ENCODE peak calls at places on chromosomes 11 and 22, in six cellular contexts. C, K, Z, G, Q and O are unnamed samples.

GRCh38 chr11:96969251-96969650 is 579.4 kb downstream of the JRKL start:
- DNase-seq in C (no peak), Q (no peak), Z (no peak), G (no peak), K (no peak), O (no peak)

GRCh38 chr11:83292709-83293435 is 6.7 kb upstream of the CCDC90B start:
- DNase-seq in K (no peak), Q (no peak), Z (no peak), G (peak; percentile 93), C (peak; percentile 28), O (no peak)

GRCh38 chr11:116454020-116454645 is 318.7 kb downstream of the BUD13 start:
- DNase-seq in K (peak; percentile 39), Q (no peak), G (peak; percentile 68), Z (no peak), C (peak; percentile 49), O (peak; percentile 29)

GRCh38 chr22:25039754-25040153 is 87.2 kb downstream of the KIAA1671 start:
- DNase-seq in C (no peak), K (no peak), Q (no peak), Z (no peak), G (no peak), O (no peak)

GRCh38 chr11:73280606-73281005 is 8.5 kb downstream of the P2RY6 start:
- DNase-seq in Q (no peak), K (no peak), Z (no peak), G (no peak), C (no peak), O (no peak)

GRCh38 chr11:66860449-66860831 is 3.6 kb downstream of the LRFN4 start:
- DNase-seq in G (no peak), C (no peak), Z (peak; percentile 82), Q (peak; percentile 62), K (no peak), O (no peak)

GRCh38 chr22:30636226-30637077 is 871 bp downstream of the SLC35E4 start:
- DNase-seq in G (peak; percentile 54), Q (no peak), Z (peak; percentile 85), K (no peak), C (no peak), O (peak; percentile 36)

GRCh38 chr11:126842038-126842437 is 158.5 kb downstream of the KIRREL3 start:
- DNase-seq in Q (no peak), Z (no peak), K (no peak), G (no peak), C (no peak), O (no peak)

GRCh38 chr11:69365567-69365966 is 71.6 kb downstream of the MYEOV start:
- DNase-seq in Q (no peak), K (no peak), G (no peak), C (no peak), Z (no peak), O (no peak)

GRCh38 chr11:27041141-27041869 is 690 bp downstream of the BBOX1 start:
- DNase-seq in C (no peak), Z (no peak), G (no peak), K (no peak), Q (no peak), O (no peak)

GRCh38 chr22:39215430-39216142 is 29.2 kb downstream of the PDGFB start:
- DNase-seq in Z (no peak), K (no peak), Q (peak; percentile 39), G (no peak), C (no peak), O (no peak)

GRCh38 chr11:104623518-104623917 is 274.7 kb downstream of the CASP12 start:
- DNase-seq in Q (no peak), Z (no peak), K (no peak), C (no peak), G (peak; percentile 34), O (no peak)

GRCh38 chr22:34278121-34278520 is 357.8 kb upstream of the LARGE1 start:
- DNase-seq in Z (no peak), G (no peak), C (no peak), Q (no peak), K (no peak), O (no peak)

GRCh38 chr22:41478891-41479521 is 10.1 kb downstream of the ACO2 start:
- DNase-seq in C (no peak), K (peak; percentile 41), Z (no peak), G (peak; percentile 63), Q (no peak), O (no peak)

GRCh38 chr11:67507242-67507890 is 596 bp downstream of the CDK2AP2 start:
- DNase-seq in Q (no peak), K (peak; percentile 84), Z (peak; percentile 93), G (peak; percentile 81), C (no peak), O (no peak)

GRCh38 chr11:17875908-17876307 is 136.9 kb downstream of the SERGEF start:
- DNase-seq in K (no peak), Q (no peak), C (no peak), G (no peak), Z (no peak), O (no peak)

GRCh38 chr22:46464701-46465347 is 72.6 kb downstream of the CELSR1 start:
- DNase-seq in Q (no peak), Z (peak; percentile 55), G (no peak), K (no peak), C (no peak), O (no peak)

GRCh38 chr22:28837640-28838039 is 37.3 kb upstream of the XBP1 start:
- DNase-seq in Z (no peak), G (no peak), K (no peak), C (peak; percentile 49), Q (no peak), O (no peak)

GRCh38 chr11:76625787-76626186 is 44.8 kb downstream of the LRRC32 start:
- DNase-seq in Z (no peak), K (no peak), G (no peak), Q (no peak), C (no peak), O (no peak)

GRCh38 chr11:12941671-12942070 is 67.4 kb upstream of the RASSF10 start:
- DNase-seq in Z (no peak), Q (no peak), K (no peak), C (no peak), G (no peak), O (no peak)

GRCh38 chr11:61265357-61265756 is 24.4 kb downstream of the PGA5 start:
- DNase-seq in Q (no peak), C (no peak), G (no peak), K (no peak), Z (no peak), O (no peak)

DNA sequence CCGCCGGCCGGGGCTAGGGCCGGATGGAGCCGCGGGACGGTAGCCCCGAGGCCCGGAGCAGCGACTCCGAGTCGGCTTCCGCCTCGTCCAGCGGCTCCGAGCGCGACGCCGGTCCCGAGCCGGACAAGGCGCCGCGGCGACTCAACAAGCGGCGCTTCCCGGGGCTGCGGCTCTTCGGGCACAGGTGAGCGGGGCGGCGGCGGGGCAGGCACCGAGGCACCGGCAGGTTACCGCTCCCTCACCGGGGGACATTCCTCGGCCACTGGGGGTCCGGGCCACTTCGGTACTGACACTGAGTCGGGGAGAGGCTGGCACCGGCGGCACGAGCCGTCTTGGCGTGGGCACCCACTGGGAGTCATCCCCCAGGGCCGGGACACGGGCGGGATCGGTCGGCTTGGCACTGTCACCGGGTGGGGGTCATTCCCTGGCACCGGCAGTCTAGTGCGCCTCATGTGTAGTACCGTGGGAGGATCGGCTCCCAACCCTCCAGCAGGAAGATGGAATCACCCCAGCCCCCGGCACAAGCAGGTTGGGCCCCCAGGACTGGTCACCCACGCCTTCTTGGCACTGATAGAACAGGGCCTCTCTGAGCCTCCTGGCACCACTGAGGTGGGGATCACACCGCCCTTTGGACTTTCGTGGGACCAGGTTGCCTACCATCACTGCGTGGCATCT is 511 bp downstream of the DGKZ start:
- DNase-seq in K (no peak), C (no peak), G (peak; percentile 57), Z (no peak), Q (no peak), O (no peak)
- H3K27ac ChIP-seq in K (peak overlapping the region; percentile 41), C (peak overlapping the region; percentile 82), G (no peak overlapping the region), Z (peak overlapping the region; percentile 75), Q (peak overlapping the region; percentile 79), O (peak overlapping the region; percentile 73)

DNA sequence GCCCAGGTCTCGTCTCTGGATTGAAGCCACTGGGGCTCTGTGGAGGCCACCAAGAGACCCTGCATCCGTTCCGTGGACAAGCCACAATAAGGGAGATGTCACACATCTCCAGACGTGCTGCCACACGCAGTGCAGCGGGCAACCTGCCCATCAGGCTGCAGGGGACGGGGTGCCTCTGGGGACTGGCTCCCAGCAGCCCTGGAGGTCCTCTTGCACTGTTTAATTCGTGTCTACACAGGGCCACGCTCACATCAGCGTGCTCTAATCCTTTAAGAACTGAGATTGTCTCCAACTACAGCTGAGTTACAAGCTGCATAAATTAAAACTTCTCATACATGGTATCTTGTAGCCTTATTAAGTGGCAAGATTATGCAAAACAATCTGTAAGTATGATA is 1232.2 kb downstream of the BRD1 start:
- DNase-seq in Q (no peak), C (no peak), K (no peak), G (no peak), Z (no peak), O (no peak)
- H3K4me1 ChIP-seq in Q (peaks cover 9% of the 10 kb centered on the region), C (no peaks in the 10 kb centered on the region), K (no peaks in the 10 kb centered on the region), G (no peaks in the 10 kb centered on the region), Z (no peaks in the 10 kb centered on the region), O (no peaks in the 10 kb centered on the region)

GRCh38 chr22:42913874-42914510 is 56.9 kb upstream of the ARFGAP3 start:
- DNase-seq in Z (no peak), K (no peak), G (no peak), Q (no peak), C (no peak), O (no peak)
- H3K4me3 ChIP-seq in Z (no peak overlapping the region), K (no peak overlapping the region), G (no peak overlapping the region), Q (no peak overlapping the region), C (no peak overlapping the region), O (no peak overlapping the region)

DNA sequence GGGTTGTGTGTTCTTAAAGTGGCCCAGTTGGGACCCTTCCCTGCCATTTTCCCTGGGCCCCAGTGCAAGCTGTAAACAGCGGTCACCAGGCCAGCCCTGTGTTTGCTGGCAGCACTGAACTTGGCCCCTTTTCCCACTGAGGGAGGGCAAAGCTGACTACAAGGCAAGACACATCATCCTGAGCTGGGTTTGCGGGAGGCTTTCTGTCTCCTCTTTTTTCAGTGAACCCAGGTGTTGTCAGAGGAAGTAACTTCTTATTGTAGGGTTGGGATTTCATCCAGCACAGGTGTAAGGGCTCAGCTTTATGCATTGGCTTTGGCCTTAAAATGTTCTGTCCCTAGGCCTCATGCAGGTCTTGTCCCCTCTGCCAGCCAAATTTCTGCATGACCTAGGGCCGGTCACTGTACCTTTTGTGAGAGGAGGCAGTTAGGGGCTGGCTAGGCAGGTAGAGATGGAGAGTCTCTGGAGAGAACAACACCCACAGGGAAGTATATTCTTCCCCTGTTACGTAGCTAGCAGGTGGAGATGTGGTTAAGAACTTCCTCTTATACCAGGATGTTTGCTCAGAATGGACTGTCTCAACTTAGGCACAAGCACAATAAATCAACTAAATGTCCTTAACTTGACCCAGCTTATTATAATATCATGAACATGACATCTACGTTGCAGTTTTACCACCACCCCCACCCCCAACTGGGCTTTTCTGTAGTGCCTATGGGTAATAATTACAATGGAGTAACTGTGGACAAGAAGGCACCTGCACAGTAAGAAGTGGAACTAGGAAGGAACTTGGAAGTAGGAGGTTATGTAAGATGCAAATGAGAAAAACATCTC is 60.5 kb upstream of the MPEG1 start:
- DNase-seq in C (no peak), Z (no peak), K (no peak), Q (no peak), G (no peak), O (peak; percentile 13)
- H3K27ac ChIP-seq in C (no peak overlapping the region), Z (no peak overlapping the region), K (no peak overlapping the region), Q (no peak overlapping the region), G (no peak overlapping the region), O (peak overlapping the region; percentile 36)